ENCODE peak calls at places on chromosomes 3 and 15, in four cellular contexts. N is WERI-Rb-1, E is retinal pigment epithelial cell, Y is brain microvascular endothelial cell. I is an unnamed sample.

GRCh38 chr15:49438970-49439631 is 16.1 kb downstream of the FGF7 start:
- DNase-seq in N (no peak), E (no peak), Y (no peak), I (no peak)

GRCh38 chr3:78867409-78868372 is 900.1 kb downstream of the ROBO1 start:
- DNase-seq in E (peak), N (no peak), Y (peak), I (no peak)

GRCh38 chr3:86948840-86949239 is 42.1 kb downstream of the VGLL3 start:
- DNase-seq in N (no peak), E (no peak), Y (no peak), I (no peak)

GRCh38 chr15:40282144-40282869 is 557 bp downstream of the ANKRD63 start:
- DNase-seq in E (no peak), N (peak), Y (no peak), I (no peak)

GRCh38 chr15:96047255-96047931 is 283.1 kb upstream of the NR2F2 start:
- DNase-seq in Y (peak), E (no peak), N (no peak), I (peak)

GRCh38 chr3:138935864-138936762 is 10.8 kb downstream of the FOXL2 start:
- DNase-seq in E (no peak), N (peak), Y (peak), I (no peak)

GRCh38 chr3:40047406-40047805 is 238.0 kb downstream of the MYRIP start:
- DNase-seq in E (no peak), Y (no peak), N (no peak), I (no peak)

GRCh38 chr15:81274932-81275341 is 49.0 kb downstream of the STARD5 start:
- DNase-seq in Y (peak), N (peak), E (peak), I (no peak)

GRCh38 chr15:53611145-53611920 is 148.1 kb downstream of the WDR72 start:
- DNase-seq in Y (peak), N (no peak), E (peak), I (peak)

GRCh38 chr3:126827121-126827520 is 123.1 kb downstream of the CHCHD6 start:
- DNase-seq in N (no peak), E (no peak), Y (no peak), I (no peak)

GRCh38 chr15:62453979-62454378 is 288.9 kb upstream of the C2CD4B start:
- DNase-seq in Y (peak), E (no peak), N (no peak), I (no peak)

GRCh38 chr15:40815042-40815678 is 7.9 kb upstream of the DNAJC17 start:
- DNase-seq in E (no peak), Y (no peak), N (no peak), I (no peak)

GRCh38 chr3:99559196-99559595 is 79.2 kb upstream of the COL8A1 start:
- DNase-seq in E (no peak), Y (no peak), N (no peak), I (no peak)

GRCh38 chr3:188156051-188156450 is 2.1 kb downstream of the LPP start:
- DNase-seq in Y (no peak), E (no peak), N (no peak), I (no peak)

GRCh38 chr3:42501321-42501680 is 1.1 kb upstream of the VIPR1 start:
- DNase-seq in E (no peak), N (peak), Y (no peak), I (no peak)

GRCh38 chr3:145620002-145620401 is 541.0 kb downstream of the PLOD2 start:
- DNase-seq in E (no peak), Y (no peak), N (no peak), I (no peak)

GRCh38 chr3:72390841-72391240 is 457.4 kb downstream of the SHQ1 start:
- DNase-seq in Y (peak), N (no peak), E (no peak), I (no peak)

DNA sequence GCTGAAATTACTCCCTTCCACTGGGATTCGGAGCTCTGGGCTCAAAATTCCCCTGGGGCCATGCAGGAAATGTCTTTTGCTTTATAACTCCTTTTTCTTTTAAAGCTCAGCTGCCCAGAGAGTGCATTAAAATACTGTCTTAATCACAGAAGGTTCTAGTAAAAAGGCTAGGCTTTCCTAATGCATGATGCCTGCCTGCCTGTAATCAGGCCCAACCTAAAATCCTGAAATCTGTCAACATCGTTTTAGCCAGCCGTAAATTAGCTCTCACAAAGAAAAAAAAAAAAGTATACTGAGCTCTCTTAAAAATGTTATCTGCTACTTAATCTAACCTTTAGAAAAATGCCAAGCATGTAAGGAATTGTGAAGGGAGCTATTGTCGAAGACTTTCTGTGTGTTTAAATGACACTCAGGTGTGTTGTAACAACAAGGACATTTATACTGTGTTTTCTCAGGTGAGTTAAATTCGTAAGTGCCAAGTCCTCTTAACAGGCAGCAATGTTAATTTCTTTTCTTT is 26.4 kb downstream of the RARB start:
- DNase-seq in Y (no peak), N (no peak), E (no peak), I (no peak)
- H3K4me3 ChIP-seq in Y (no peak), N (no peak), E (peak), I (no peak)

DNA sequence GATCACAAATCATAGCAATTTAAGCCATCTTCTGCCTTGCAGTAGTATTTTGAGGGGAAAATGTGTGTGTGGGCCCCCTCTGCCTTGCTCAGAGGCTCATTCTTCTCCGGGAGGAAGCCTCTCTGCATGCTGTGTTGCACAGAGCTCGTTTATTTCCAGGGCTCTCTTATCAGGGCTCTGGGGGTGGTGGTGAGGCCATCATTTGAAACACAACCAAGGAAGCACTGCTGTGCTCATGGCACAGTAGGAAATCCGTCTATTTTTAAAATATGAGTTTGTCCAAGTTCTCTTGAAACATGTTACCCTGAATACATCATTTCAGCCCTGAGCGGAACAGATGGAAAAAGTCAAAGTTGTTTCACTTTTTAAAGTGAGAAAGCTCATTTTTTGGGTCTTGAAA is 369.0 kb upstream of the CFAP20DC start:
- DNase-seq in Y (no peak), N (no peak), E (no peak), I (no peak)
- H3K4me3 ChIP-seq in Y (no peak), N (no peak), E (no peak), I (no peak)

DNA sequence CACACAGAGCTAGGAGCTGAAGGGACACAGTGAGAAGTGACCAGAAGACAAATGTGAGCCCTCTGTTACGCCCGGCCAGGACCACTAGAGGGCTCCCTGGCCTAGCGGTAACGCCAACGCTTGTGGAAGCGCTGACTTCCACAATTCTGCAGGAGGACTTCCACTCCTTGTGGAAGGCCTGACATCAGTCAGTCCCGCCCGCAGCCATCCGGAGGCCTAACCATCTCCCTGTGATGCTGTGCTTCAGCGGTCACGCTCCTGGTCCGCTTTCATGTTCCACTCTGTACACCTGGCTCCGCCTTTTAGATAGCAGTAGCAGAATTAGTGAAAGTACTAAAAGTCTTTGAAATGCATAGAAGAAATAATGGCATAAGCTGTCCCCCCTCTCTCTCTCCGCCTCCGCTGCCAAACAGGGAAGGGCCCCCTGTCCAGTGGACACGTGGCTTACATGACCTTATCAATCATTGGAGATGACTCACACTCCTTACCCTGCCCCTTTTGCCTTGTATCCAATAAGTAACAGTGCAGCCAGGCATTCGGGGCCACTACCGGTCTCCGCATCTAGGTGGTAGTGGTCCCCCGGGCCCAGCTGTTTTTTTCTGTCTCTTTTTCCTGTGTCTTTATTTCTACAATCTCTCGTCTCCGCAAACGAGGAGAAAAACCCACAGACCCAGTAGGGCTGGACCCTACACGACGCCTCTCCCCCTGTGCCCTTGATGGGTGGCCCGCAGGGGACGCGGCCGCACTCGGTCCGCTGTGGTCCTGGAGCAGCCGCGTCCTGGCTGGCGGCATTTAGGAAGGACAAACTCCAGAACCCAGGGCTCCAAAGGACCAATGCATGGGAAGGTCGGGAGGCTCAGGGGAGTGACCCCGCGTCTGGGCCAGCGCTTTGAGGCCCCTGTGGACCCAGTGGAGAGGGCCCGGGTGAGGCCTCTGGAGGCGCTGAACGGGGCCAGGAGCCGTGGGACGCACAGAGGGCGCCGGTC is 27.0 kb upstream of the RPL32 start:
- DNase-seq in E (peak), N (peak), Y (peak), I (peak)
- H3K4me3 ChIP-seq in E (peak), N (no peak), Y (peak), I (peak)

GRCh38 chr15:89370120-89371077 is 35.8 kb upstream of the POLG start:
- DNase-seq in Y (no peak), E (no peak), N (no peak), I (no peak)

GRCh38 chr15:89367485-89368451 is 33.1 kb upstream of the POLG start:
- DNase-seq in N (no peak), Y (no peak), E (no peak), I (no peak)

GRCh38 chr15:89371145-89372044 is 36.8 kb upstream of the POLG start:
- DNase-seq in N (peak), Y (no peak), E (no peak), I (no peak)

GRCh38 chr15:89368566-89369223 is 34.1 kb upstream of the POLG start:
- DNase-seq in N (no peak), Y (no peak), E (no peak), I (no peak)

DNA sequence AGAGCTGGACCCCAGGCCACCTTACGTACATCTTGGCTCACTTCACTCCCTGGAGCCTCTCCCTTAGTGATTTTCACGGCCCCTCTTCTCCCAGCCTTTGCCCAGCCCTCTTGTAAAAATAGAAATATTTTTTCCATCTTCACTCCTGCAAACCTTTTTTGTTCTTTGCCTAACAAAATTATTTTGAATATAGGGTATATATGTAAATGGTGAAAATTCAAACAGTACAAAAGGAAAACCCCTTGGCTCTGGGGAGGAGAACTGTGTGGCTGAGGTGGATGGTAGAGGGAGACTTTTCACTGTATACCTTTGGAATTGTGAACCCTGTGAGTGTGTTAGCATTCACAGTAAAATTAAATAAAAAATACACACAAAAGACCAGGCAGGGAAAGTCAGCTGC is 34.9 kb upstream of the POLG start:
- DNase-seq in E (no peak), N (no peak), Y (no peak), I (no peak)
- H3K4me3 ChIP-seq in E (no peak), N (no peak), Y (no peak), I (no peak)

GRCh38 chr3:64488938-64489337 is 198.9 kb downstream of the ADAMTS9 start:
- DNase-seq in Y (no peak), E (no peak), N (no peak), I (no peak)
- H3K4me3 ChIP-seq in Y (no peak), E (peak), N (peak), I (no peak)

DNA sequence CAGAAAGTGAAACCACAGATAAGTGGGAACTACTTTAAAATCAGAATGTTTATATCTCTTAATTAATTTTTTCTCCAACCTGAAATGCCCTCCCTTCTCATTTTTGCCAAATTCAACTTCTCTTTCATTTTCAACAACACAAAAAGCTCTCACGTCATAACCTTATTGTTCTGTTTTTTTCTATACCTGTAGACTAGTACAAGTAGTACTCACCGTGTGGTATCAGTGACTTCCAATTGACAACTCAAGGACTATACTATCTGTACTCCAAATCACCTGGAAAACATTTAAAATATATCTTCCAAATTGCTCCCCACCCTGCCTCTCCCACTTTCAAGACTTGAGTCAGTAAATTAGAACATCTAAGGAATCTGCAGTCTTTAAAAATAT is 72.8 kb upstream of the ZNF280D start:
- DNase-seq in Y (no peak), N (no peak), E (no peak), I (no peak)
- H3K4me3 ChIP-seq in Y (no peak), N (no peak), E (no peak), I (no peak)